ENCODE peak calls at places on chromosomes 6 and 20, in seven cellular contexts. S is cardiac muscle cell, G is progenitor cell of endocrine pancreas, T is fibroblast of lung, E is fibroblast of the aortic adventitia, R is HFFc6, L is CD14-positive monocyte. B is an unnamed sample.

GRCh38 chr6:80658926-80659325 is 552.5 kb downstream of the BCKDHB start:
- DNase-seq in S (no peak), G (no peak), T (no peak), E (no peak), R (no peak), L (no peak), B (no peak)

GRCh38 chr20:23754731-23755130 is 4.0 kb upstream of the CST1 start:
- DNase-seq in S (no peak), G (no peak), T (no peak), E (no peak), R (no peak), L (no peak), B (no peak)

GRCh38 chr6:166360243-166361079 is 18.1 kb upstream of the SFT2D1 start:
- DNase-seq in S (no peak), G (no peak), T (peak), E (peak), R (no peak), L (no peak), B (peak)

GRCh38 chr6:167091149-167092107 is 31.5 kb upstream of the CCR6 start:
- DNase-seq in S (peak), G (no peak), T (no peak), E (no peak), R (no peak), L (peak), B (no peak)

GRCh38 chr6:38172739-38173415 is 353.4 kb downstream of the ZFAND3 start:
- DNase-seq in S (no peak), G (no peak), T (no peak), E (no peak), R (no peak), L (no peak), B (no peak)

GRCh38 chr6:5361371-5361770 is 100.1 kb downstream of the FARS2 start:
- DNase-seq in S (no peak), G (no peak), T (peak), E (peak), R (no peak), L (no peak), B (no peak)

GRCh38 chr6:62803094-62803493 is 408.2 kb upstream of the FKBP1C start:
- DNase-seq in S (no peak), G (no peak), T (no peak), E (no peak), R (no peak), L (no peak), B (no peak)

GRCh38 chr6:16700202-16700997 is 60.9 kb downstream of the ATXN1 start:
- DNase-seq in S (peak), G (no peak), T (peak), E (no peak), R (no peak), L (no peak), B (peak)

GRCh38 chr6:146210406-146211068 is 181.7 kb downstream of the GRM1 start:
- DNase-seq in S (no peak), G (no peak), T (no peak), E (no peak), R (no peak), L (no peak), B (no peak)

DNA sequence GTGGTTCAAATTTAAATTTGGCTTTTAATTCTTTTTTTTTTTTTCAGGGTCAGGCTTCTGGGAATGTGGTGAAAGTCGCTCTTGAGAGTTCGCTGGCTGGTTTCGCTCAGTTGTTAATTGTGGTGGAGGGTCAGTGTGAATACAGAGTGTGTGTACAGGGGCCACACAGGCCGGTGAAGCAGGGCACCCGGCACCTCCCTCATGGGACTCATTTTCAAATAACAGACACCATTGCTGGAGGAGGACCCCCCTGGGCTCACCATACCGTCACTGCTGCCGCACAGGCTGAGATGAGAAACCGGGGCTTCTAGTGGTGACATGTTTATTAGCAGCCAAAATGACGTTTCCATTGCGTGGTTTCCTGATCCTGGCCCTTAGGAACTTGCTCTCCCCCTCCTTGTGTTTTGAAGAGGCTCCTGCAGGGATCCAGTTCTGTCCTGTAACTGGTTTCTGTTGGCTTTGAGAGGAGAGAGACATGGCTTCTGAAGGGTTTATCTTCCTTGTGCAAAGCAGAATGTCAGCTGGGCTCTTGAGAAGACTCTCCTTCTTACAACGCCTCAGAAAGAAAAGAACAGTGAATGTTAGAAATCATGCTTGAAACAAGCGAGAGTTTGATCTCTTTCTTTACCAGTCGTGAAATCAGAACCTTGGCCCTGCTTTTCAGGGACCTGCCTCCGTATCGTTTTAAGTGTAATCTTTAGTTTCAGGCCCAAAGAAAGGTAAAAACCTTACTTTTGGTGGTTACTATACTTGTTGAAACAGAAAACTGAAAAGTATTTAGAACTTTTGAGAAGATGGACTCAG is 37.8 kb downstream of the DUSP22 start:
- DNase-seq in S (peak), G (no peak), T (no peak), E (no peak), R (peak), L (no peak), B (no peak)
- TF ChIP-seq CTCF in S (no peak), G (no peak), T (no peak), E (no peak), R (peak), L (no peak), B (no peak)

DNA sequence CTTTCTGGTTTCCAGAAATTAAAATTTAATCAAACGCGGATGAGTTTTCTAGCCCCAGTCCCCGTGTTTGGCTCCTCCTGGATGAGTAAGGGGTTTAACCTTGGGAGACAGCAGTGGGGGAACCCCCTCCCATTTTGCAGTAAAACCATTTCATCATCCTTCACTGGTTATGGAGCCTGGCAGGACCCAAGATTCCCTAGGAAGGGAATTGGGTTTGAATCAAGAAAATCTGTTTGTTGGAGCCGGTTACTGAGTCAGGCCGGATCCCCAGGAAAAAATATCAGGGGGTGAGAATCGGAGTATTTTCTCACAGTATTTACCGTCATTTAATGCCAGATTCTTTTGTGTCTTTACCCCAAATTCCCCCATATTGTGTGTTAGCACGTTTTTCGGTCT is 769 bp downstream of the YWHAB start:
- DNase-seq in S (no peak), G (no peak), T (no peak), E (no peak), R (no peak), L (no peak), B (no peak)
- TF ChIP-seq CTCF in S (no peak), G (peak), T (no peak), E (no peak), R (peak), L (no peak), B (no peak)

GRCh38 chr6:129667034-129667433 is 42.9 kb downstream of the ARHGAP18 start:
- DNase-seq in S (no peak), G (no peak), T (no peak), E (peak), R (no peak), L (no peak), B (no peak)
- TF ChIP-seq CTCF in S (peak), G (no peak), T (no peak), E (peak), R (peak), L (no peak), B (no peak)

DNA sequence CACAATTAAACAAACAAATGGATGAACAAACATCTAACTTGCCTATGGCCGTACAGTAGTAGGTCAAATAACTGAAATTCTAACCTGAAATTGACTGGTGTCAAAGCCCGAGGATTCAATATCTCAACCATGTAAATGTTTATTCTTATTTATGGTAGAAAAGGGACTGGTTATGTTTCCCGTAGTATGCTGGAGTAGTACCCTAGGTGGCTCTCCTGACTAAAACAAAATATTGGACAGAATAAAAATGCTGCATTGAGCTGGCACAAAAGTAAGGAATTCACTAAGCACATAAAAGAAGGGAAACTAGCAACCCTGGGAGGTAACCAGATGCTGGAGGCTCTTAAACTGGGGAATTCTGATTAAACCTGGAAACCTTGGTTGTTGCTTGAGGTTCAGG is 117.1 kb upstream of the PREP start:
- DNase-seq in S (no peak), G (no peak), T (peak), E (peak), R (peak), L (no peak), B (no peak)
- TF ChIP-seq CTCF in S (no peak), G (no peak), T (no peak), E (no peak), R (no peak), L (no peak), B (no peak)

GRCh38 chr6:112640895-112641294 is 293.8 kb downstream of the RFPL4B start:
- DNase-seq in S (no peak), G (no peak), T (peak), E (peak), R (peak), L (no peak), B (no peak)
- TF ChIP-seq CTCF in S (no peak), G (no peak), T (no peak), E (no peak), R (no peak), L (no peak), B (no peak)

GRCh38 chr20:62907377-62908317 is 18.7 kb downstream of the DIDO1 start:
- DNase-seq in S (peak), G (no peak), T (peak), E (no peak), R (no peak), L (no peak), B (peak)
- TF ChIP-seq CTCF in S (peak), G (peak), T (peak), E (peak), R (peak), L (peak), B (peak)